ENCODE peak calls at places on chromosomes 12 and 14, in five cellular contexts. Q, W, O, L and D are unnamed samples.
A peak's percentile ranks its signal among the peaks of the same experiment; 100 is the strongest.

GRCh38 chr14:65471038-65471878 is 58.7 kb downstream of the FUT8 start:
- ATAC-seq in Q (peak; percentile 94), W (peak; percentile 61), O (no peak), L (no peak), D (no peak)

GRCh38 chr12:13204428-13204827 is 7.9 kb downstream of the EMP1 start:
- ATAC-seq in Q (no peak), W (no peak), O (no peak), L (no peak), D (no peak)

GRCh38 chr12:62732861-62733427 is 202.0 kb downstream of the PPM1H start:
- ATAC-seq in Q (peak; percentile 15), W (no peak), O (peak; percentile 64), L (no peak), D (peak; percentile 19)

GRCh38 chr14:70318635-70319013 is 40.9 kb downstream of the COX16 start:
- ATAC-seq in Q (no peak), W (no peak), O (no peak), L (peak; percentile 12), D (no peak)

GRCh38 chr14:105087308-105087962 is 22.2 kb upstream of the GPR132 start:
- ATAC-seq in Q (peak; percentile 38), W (no peak), O (peak; percentile 64), L (no peak), D (peak; percentile 31)

GRCh38 chr12:32532415-32532814 is 133.1 kb downstream of the FGD4 start:
- ATAC-seq in Q (no peak), W (no peak), O (no peak), L (no peak), D (no peak)

GRCh38 chr12:113392988-113393579 is 10.6 kb downstream of the SDS start:
- ATAC-seq in Q (peak; percentile 86), W (peak; percentile 100), O (no peak), L (peak; percentile 83), D (no peak)

GRCh38 chr12:56208014-56208413 is 13.7 kb downstream of the RNF41 start:
- ATAC-seq in Q (no peak), W (no peak), O (no peak), L (no peak), D (no peak)

GRCh38 chr14:68482772-68483395 is 310.0 kb downstream of the ZFP36L1 start:
- ATAC-seq in Q (no peak), W (peak; percentile 23), O (no peak), L (no peak), D (no peak)

GRCh38 chr14:74018029-74018703 is 922 bp downstream of the ENTPD5 start:
- ATAC-seq in Q (peak; percentile 43), W (peak; percentile 14), O (peak; percentile 60), L (peak; percentile 3), D (peak; percentile 16)

GRCh38 chr12:13124661-13125505 is 21.4 kb upstream of the GSG1 start:
- ATAC-seq in Q (no peak), W (no peak), O (peak; percentile 44), L (no peak), D (no peak)

GRCh38 chr12:53220857-53221202 is 11.2 kb downstream of the RARG start:
- ATAC-seq in Q (peak; percentile 86), W (peak; percentile 86), O (peak; percentile 93), L (peak; percentile 80), D (peak; percentile 85)

GRCh38 chr12:49274396-49275069 is 9.7 kb downstream of the TUBA1C start:
- ATAC-seq in Q (no peak), W (peak; percentile 27), O (no peak), L (no peak), D (no peak)

GRCh38 chr12:52050116-52050770 is 999 bp upstream of the NR4A1 start:
- ATAC-seq in Q (peak; percentile 0), W (no peak), O (peak; percentile 34), L (no peak), D (peak; percentile 13)

GRCh38 chr12:73374360-73374759 is 1102.2 kb downstream of the TRHDE start:
- ATAC-seq in Q (no peak), W (no peak), O (no peak), L (no peak), D (no peak)

GRCh38 chr12:4215862-4216541 is 57.6 kb upstream of the CCND2 start:
- ATAC-seq in Q (peak; percentile 86), W (no peak), O (no peak), L (no peak), D (no peak)

GRCh38 chr12:105024926-105025325 is 38.8 kb downstream of the NOPCHAP1 start:
- ATAC-seq in Q (no peak), W (no peak), O (no peak), L (no peak), D (no peak)

GRCh38 chr14:69996197-69996596 is 117.0 kb downstream of the SMOC1 start:
- ATAC-seq in Q (no peak), W (no peak), O (no peak), L (no peak), D (no peak)

GRCh38 chr12:57846285-57846576 is 298 bp downstream of the CTDSP2 start:
- ATAC-seq in Q (peak; percentile 27), W (peak; percentile 53), O (peak; percentile 29), L (peak; percentile 16), D (peak; percentile 13)

GRCh38 chr14:91866511-91867295 is 633 bp downstream of the TC2N start:
- ATAC-seq in Q (no peak), W (no peak), O (no peak), L (no peak), D (no peak)

GRCh38 chr14:21455592-21455911 is 371 bp downstream of the CHD8 start:
- ATAC-seq in Q (peak; percentile 51), W (peak; percentile 64), O (peak; percentile 57), L (peak; percentile 60), D (peak; percentile 6)

GRCh38 chr12:104707179-104707578 is 250.4 kb downstream of the CHST11 start:
- ATAC-seq in Q (no peak), W (no peak), O (no peak), L (no peak), D (no peak)

GRCh38 chr12:95836630-95837239 is 22.0 kb upstream of the SNRPF start:
- ATAC-seq in Q (no peak), W (no peak), O (peak; percentile 74), L (no peak), D (no peak)

GRCh38 chr12:111789779-111790178 is 23.0 kb downstream of the ALDH2 start:
- ATAC-seq in Q (no peak), W (no peak), O (no peak), L (no peak), D (no peak)

GRCh38 chr12:111791507-111791906 is 24.8 kb downstream of the ALDH2 start:
- ATAC-seq in Q (no peak), W (no peak), O (peak; percentile 15), L (peak; percentile 18), D (no peak)

GRCh38 chr12:111785651-111786050 is 18.9 kb downstream of the ALDH2 start:
- ATAC-seq in Q (no peak), W (no peak), O (no peak), L (no peak), D (no peak)

GRCh38 chr12:111784953-111785352 is 18.2 kb downstream of the ALDH2 start:
- ATAC-seq in Q (no peak), W (no peak), O (no peak), L (no peak), D (no peak)

DNA sequence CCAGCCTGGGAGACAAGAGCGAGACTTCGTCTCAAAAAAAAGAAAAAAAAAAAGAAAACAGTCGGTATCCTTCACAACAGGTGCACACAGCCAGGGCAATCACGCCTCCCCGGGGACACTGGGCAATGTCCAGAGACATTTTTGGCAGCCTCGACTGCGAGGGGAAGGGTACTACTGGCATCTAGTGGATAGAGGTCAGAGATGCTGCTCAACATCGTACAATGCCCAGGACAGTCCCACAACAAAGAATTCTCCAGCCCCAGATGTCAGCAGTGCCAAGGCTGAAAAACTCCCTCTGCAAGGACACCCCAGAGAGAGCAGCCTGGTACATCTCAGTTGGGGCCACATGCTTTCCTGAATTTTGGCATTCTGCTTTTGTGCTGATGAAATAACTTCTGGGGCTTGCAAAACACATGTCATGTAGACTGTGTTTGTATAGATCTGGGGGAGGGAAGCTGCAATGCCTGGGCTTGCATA is 21.5 kb downstream of the ALDH2 start:
- ATAC-seq in Q (peak; percentile 98), W (peak; percentile 77), O (peak; percentile 41), L (peak; percentile 75), D (peak; percentile 60)
- TF ChIP-seq POLR2AphosphoS5 in Q (no peak), W (no peak), O (no peak), L (no peak), D (peak; percentile 41)

DNA sequence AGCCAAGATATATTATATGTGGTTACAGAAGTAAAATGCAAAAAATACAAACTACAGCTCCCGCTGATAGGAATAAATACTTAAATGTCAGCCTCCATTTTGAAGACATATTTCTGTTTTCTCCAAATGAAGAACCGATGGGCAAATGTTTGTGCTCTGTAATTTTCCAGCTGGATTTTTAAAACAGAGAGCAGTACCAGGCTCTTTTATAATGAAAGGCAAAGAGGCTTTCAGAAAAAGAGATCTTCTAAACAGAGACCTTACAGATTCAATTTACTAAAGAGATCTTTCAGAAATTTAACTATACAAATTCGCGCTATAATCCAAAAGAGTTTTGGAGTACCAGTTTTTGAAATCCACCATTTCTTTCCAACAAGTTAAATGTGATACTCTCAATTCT is 19.9 kb downstream of the MAP4K5 start:
- ATAC-seq in Q (no peak), W (no peak), O (no peak), L (no peak), D (no peak)
- TF ChIP-seq CTCF in Q (no peak), W (no peak), O (no peak), L (no peak), D (no peak)

DNA sequence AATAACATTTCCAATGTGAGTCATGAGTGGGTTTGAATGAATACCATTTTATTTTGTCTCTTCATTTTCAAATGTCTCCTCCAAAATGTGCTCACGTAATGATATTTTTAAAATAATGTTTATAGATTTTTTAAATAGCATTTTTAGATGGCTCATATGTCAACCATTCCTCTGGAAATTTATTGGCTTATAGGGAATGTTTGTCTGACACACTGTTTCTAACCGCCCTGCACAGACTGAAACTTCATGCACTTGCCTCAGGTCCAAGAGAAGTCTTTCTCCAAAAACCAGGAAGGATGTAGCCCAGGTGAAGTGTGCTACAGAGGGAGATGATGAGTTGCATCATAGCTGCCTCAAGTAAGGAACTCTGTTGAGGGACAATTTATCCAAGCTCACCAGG is 88.7 kb upstream of the PLEKHG7 start:
- ATAC-seq in Q (no peak), W (no peak), O (no peak), L (no peak), D (no peak)
- TF ChIP-seq EP300 in Q (no peak), W (no peak), O (no peak), L (no peak), D (no peak)

GRCh38 chr12:131941116-131941986 is 8.4 kb upstream of the EP400 start:
- ATAC-seq in Q (no peak), W (no peak), O (no peak), L (no peak), D (no peak)

GRCh38 chr12:131940121-131940520 is 9.6 kb upstream of the EP400 start:
- ATAC-seq in Q (no peak), W (no peak), O (no peak), L (no peak), D (no peak)

GRCh38 chr12:131941987-131942341 is 7.8 kb upstream of the EP400 start:
- ATAC-seq in Q (no peak), W (no peak), O (no peak), L (no peak), D (no peak)

GRCh38 chr12:131938082-131938481 is 9.0 kb downstream of the PUS1 start:
- ATAC-seq in Q (no peak), W (no peak), O (no peak), L (no peak), D (no peak)

DNA sequence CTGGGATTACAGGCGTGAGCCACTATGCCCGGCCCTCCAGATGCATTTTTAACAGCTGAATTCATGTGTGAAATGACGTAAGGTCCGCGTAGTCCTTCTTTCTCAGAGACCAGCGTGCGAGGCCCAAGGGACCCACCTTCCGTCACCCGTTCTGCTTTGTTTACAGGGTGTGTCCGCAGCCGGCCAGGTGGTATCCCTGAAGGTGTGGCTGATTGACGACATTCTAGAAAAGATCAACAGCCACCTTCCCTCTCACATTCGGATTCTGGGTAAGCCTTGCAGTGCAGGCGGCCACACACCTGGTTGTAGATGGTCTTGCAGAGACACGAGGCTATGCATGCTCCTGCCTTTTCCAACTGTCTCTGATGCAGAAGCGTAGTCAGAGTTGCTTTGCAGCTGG is 9.9 kb downstream of the PUS1 start:
- ATAC-seq in Q (no peak), W (no peak), O (no peak), L (no peak), D (no peak)
- TF ChIP-seq POLR2AphosphoS5 in Q (no peak), W (no peak), O (no peak), L (no peak), D (no peak)